ENCODE peak calls at places on chromosomes 3 and 15, in six cellular contexts. M, T, Z, G, A and X are unnamed samples.

GRCh38 chr3:194093822-194094221 is 42.1 kb upstream of the HES1 start:
- DNase-seq in A (no peak), M (no peak), G (no peak), T (no peak), Z (no peak), X (no peak)

GRCh38 chr3:14822875-14823807 is 4.4 kb downstream of the FGD5 start:
- DNase-seq in M (no peak), G (no peak), Z (no peak), A (peak; percentile 30), T (peak; percentile 44), X (no peak)

GRCh38 chr3:43001094-43001553 is 22.0 kb downstream of the GASK1A start:
- DNase-seq in Z (peak; percentile 65), T (peak; percentile 76), A (peak; percentile 98), M (peak; percentile 90), G (peak; percentile 88), X (no peak)

GRCh38 chr3:168620854-168621253 is 525.1 kb upstream of the GOLIM4 start:
- DNase-seq in Z (peak; percentile 9), M (no peak), A (peak; percentile 28), T (peak; percentile 66), G (no peak), X (no peak)

GRCh38 chr3:38257583-38257982 is 8.0 kb upstream of the SLC22A13 start:
- DNase-seq in G (no peak), T (no peak), Z (no peak), A (no peak), M (no peak), X (no peak)

GRCh38 chr3:197970588-197970987 is 10.6 kb downstream of the LMLN start:
- DNase-seq in A (no peak), M (no peak), G (no peak), T (no peak), Z (no peak), X (no peak)

GRCh38 chr15:33310481-33311311 is at the start of gene RYR3:
- DNase-seq in M (no peak), T (peak; percentile 47), Z (no peak), G (no peak), A (no peak), X (no peak)

GRCh38 chr15:36831915-36832310 is 252.5 kb downstream of the CDIN1 start:
- DNase-seq in T (no peak), Z (no peak), G (no peak), M (no peak), A (peak; percentile 33), X (no peak)

GRCh38 chr3:156808025-156808424 is 18.1 kb upstream of the LEKR1 start:
- DNase-seq in G (no peak), A (no peak), M (no peak), T (no peak), Z (no peak), X (no peak)

GRCh38 chr3:149726716-149727407 is 25.4 kb downstream of the COMMD2 start:
- DNase-seq in M (no peak), Z (no peak), T (no peak), G (no peak), A (no peak), X (no peak)

GRCh38 chr15:60774829-60775228 is 295.9 kb upstream of the ICE2 start:
- DNase-seq in G (no peak), Z (no peak), A (no peak), T (no peak), M (no peak), X (no peak)

GRCh38 chr3:8635625-8636024 is 9.0 kb downstream of the SSUH2 start:
- DNase-seq in A (no peak), T (no peak), M (no peak), G (peak; percentile 28), Z (no peak), X (no peak)

GRCh38 chr3:87997298-87997697 is 61.5 kb downstream of the CGGBP1 start:
- DNase-seq in T (no peak), G (no peak), A (peak; percentile 29), Z (peak; percentile 26), M (no peak), X (no peak)

GRCh38 chr15:68197661-68198437 is 7.3 kb downstream of the CALML4 start:
- DNase-seq in M (no peak), T (no peak), Z (no peak), A (no peak), G (no peak), X (no peak)

GRCh38 chr3:113008117-113008516 is 17.3 kb downstream of the GTPBP8 start:
- DNase-seq in M (no peak), G (no peak), Z (no peak), T (no peak), A (peak; percentile 34), X (no peak)

GRCh38 chr15:81163961-81164800 is 30.1 kb downstream of the CFAP161 start:
- DNase-seq in G (no peak), T (no peak), M (no peak), Z (no peak), A (peak; percentile 67), X (peak; percentile 49)

GRCh38 chr3:125220681-125221429 is 8.3 kb upstream of the SLC12A8 start:
- DNase-seq in A (peak; percentile 25), Z (no peak), G (no peak), T (no peak), M (no peak), X (no peak)

GRCh38 chr15:31552482-31553099 is 226.0 kb downstream of the KLF13 start:
- DNase-seq in Z (no peak), G (no peak), T (no peak), A (no peak), M (no peak), X (no peak)

GRCh38 chr3:65856907-65857306 is 181.8 kb downstream of the MAGI1 start:
- DNase-seq in M (no peak), G (no peak), A (no peak), Z (no peak), T (peak; percentile 34), X (no peak)

GRCh38 chr15:66909381-66909890 is 156.0 kb upstream of the SMAD3 start:
- DNase-seq in Z (no peak), M (peak; percentile 58), A (no peak), T (no peak), G (peak; percentile 23), X (no peak)

GRCh38 chr15:77857419-77857818 is 220.1 kb downstream of the TBC1D2B start:
- DNase-seq in T (no peak), G (peak; percentile 45), A (no peak), M (peak; percentile 61), Z (no peak), X (no peak)

GRCh38 chr15:72472907-72473669 is 1.0 kb upstream of the ARIH1 start:
- DNase-seq in M (no peak), A (peak; percentile 47), G (no peak), Z (no peak), T (peak; percentile 17), X (peak; percentile 35)

GRCh38 chr15:90038639-90039095 is 37.5 kb downstream of the ZNF710 start:
- DNase-seq in T (no peak), G (no peak), A (no peak), M (no peak), Z (no peak), X (no peak)

GRCh38 chr15:90037510-90037860 is 36.4 kb downstream of the ZNF710 start:
- DNase-seq in A (peak; percentile 61), M (no peak), Z (no peak), T (no peak), G (peak; percentile 34), X (no peak)

GRCh38 chr15:90036343-90036742 is 35.2 kb downstream of the ZNF710 start:
- DNase-seq in Z (peak; percentile 9), G (peak; percentile 41), A (no peak), M (peak; percentile 77), T (no peak), X (no peak)

GRCh38 chr15:90036806-90037509 is 35.8 kb downstream of the ZNF710 start:
- DNase-seq in T (no peak), M (peak; percentile 78), A (no peak), G (no peak), Z (peak; percentile 6), X (no peak)

GRCh38 chr15:90037961-90038633 is 37.0 kb downstream of the ZNF710 start:
- DNase-seq in Z (no peak), T (peak; percentile 62), M (no peak), A (peak; percentile 55), G (no peak), X (no peak)
- H3K4me3 ChIP-seq in Z (no peak overlapping the region), T (no peak overlapping the region), M (no peak overlapping the region), A (no peak overlapping the region), G (no peak overlapping the region), X (no peak overlapping the region)

DNA sequence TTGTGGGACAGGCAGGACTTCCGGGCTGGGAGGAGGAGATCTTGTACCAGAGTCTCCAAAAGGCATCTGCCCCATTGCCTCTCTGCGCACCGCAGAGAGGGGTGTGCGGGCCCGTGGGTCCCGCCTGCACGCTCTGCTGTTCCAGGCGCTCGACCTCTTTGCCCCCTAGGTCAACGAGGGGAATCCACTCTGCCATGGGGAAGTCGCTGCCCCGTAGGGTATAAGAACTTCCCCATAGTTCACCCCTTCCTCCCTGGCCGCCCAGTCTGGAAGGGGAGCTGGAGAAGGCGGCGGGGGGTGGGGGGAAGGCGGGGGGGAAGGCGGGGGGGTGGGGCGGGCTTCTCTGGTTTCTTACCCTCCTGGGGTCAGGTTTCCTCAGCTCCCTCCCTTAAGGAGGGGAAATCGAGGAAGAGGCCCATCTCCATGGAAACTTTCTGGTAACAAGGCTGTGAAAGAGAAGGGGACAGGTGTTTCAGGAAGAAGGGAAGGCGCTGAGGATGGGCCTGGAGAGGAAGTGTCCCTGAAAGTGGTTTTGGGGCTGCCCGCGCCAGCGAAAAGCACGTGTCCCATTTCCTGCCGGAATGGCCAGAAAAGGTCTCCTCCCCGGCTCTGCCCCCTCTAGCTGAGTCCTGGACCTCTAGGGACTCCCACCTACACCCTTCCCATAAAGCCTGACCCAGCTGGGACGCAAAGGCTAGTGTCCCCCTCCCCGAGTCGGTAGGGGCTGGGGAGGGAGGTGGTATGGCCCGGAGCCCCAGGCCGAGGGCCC is 27.5 kb downstream of the NR1I2 start:
- DNase-seq in T (no peak), Z (no peak), A (no peak), M (peak; percentile 82), G (no peak), X (no peak)
- H3K4me3 ChIP-seq in T (no peak overlapping the region), Z (peak overlapping the region; percentile 15), A (peak overlapping the region; percentile 47), M (peak overlapping the region; percentile 14), G (peak overlapping the region; percentile 52), X (no peak overlapping the region)

DNA sequence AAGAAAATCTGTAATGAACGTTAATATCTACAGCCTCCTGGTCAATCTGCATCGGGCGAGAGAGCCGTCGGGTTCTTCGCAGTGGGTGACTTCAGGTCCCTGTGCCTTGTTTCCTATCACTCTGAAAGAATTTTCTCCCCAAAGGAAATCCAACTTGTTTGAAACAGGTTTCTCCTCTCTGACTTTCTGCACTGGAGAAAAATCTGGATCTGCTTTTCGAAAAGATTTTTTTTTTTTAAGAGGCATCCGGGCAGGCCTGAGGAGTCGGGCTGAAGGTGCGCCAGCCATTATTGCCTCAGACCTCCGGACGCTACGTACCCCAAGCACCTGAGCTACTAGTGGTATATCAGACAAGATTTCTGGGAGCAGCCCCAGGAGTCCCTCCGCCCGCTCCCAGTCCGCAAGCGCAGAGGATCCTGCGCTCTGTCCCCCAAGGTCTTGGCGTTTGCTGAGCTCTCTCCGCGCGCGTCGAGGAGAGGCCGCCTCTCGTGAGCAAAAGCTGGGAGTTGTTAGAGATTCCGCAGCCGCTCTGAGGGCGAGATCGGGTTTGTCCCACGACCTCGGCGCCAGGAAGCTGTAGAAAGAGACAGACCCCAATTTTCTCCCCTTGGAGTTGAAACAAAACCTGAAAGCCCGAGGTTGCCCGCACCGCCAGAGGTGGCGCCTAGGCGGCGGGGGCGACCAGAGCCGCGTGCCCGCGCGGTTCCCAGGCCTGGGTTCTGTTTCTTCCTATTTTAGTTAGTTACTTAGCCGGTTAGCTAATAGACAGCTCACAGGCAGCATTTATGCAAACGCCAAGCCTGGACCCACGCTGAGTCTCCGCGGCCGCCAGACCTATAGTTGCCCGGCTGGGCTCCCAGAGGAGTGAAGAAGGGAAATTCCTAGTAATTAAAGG is 72.4 kb upstream of the POLG start:
- DNase-seq in A (no peak), T (no peak), M (no peak), G (no peak), Z (no peak), X (no peak)
- H3K4me3 ChIP-seq in A (peak overlapping the region; percentile 33), T (no peak overlapping the region), M (no peak overlapping the region), G (peak overlapping the region; percentile 30), Z (no peak overlapping the region), X (no peak overlapping the region)

GRCh38 chr3:181727122-181728036 is 15.7 kb downstream of the SOX2 start:
- DNase-seq in Z (no peak), G (no peak), M (no peak), T (no peak), A (peak; percentile 6), X (no peak)
- H3K4me3 ChIP-seq in Z (no peak overlapping the region), G (peak overlapping the region; percentile 37), M (no peak overlapping the region), T (peak overlapping the region; percentile 42), A (peak overlapping the region; percentile 36), X (no peak overlapping the region)